ENCODE peak calls at places on chromosomes 11 and 22, in five cellular contexts. D is fibroblast of mammary gland, L is Peyer's patch, V is Kasumi-1, R is HTR-8/SVneo. K is an unnamed sample.

GRCh38 chr11:128174465-128175101 is 412.8 kb downstream of the ETS1 start:
- DNase-seq in L (no peak), R (peak), D (peak), V (no peak), K (no peak)

GRCh38 chr11:1153951-1154487 is 3.7 kb upstream of the MUC5AC start:
- DNase-seq in V (no peak), L (peak), D (peak), R (peak), K (peak)

GRCh38 chr11:9516113-9516512 is 55.3 kb downstream of the ZNF143 start:
- DNase-seq in V (no peak), L (peak), R (no peak), D (no peak), K (no peak)

GRCh38 chr11:66970808-66971442 is 4.2 kb upstream of the C11orf86 start:
- DNase-seq in V (peak), D (peak), L (peak), R (peak), K (no peak)

GRCh38 chr22:29121124-29121523 is 48.3 kb downstream of the KREMEN1 start:
- DNase-seq in R (no peak), V (no peak), L (no peak), D (peak), K (no peak)

GRCh38 chr22:42275970-42276369 is 5.5 kb upstream of the TCF20 start:
- DNase-seq in D (no peak), R (no peak), L (peak), V (no peak), K (no peak)

GRCh38 chr22:40817737-40818136 is 1.4 kb downstream of the SLC25A17 start:
- DNase-seq in D (no peak), R (no peak), V (no peak), L (no peak), K (no peak)

GRCh38 chr11:47184711-47185304 is 1.4 kb downstream of the PACSIN3 start:
- DNase-seq in R (no peak), V (no peak), D (no peak), L (no peak), K (peak)

GRCh38 chr11:69587454-69588081 is 53.4 kb upstream of the CCND1 start:
- DNase-seq in D (peak), V (no peak), R (peak), L (no peak), K (no peak)

GRCh38 chr11:45091563-45092392 is 54.7 kb upstream of the PRDM11 start:
- DNase-seq in V (no peak), D (peak), L (peak), R (no peak), K (no peak)

GRCh38 chr11:108805030-108805429 is 140.2 kb downstream of the DDX10 start:
- DNase-seq in V (no peak), R (no peak), L (no peak), D (no peak), K (no peak)

GRCh38 chr11:125224391-125225015 is 60.0 kb downstream of the PKNOX2 start:
- DNase-seq in R (peak), L (peak), V (no peak), D (peak), K (no peak)

GRCh38 chr11:103364687-103365086 is 255.5 kb downstream of the DYNC2H1 start:
- DNase-seq in V (no peak), L (no peak), R (no peak), D (peak), K (no peak)

GRCh38 chr11:65776710-65777141 is 4.0 kb downstream of the AP5B1 start:
- DNase-seq in V (no peak), R (no peak), D (no peak), L (peak), K (peak)

GRCh38 chr11:27610946-27611345 is 89.3 kb downstream of the BDNF start:
- DNase-seq in R (no peak), V (no peak), D (no peak), L (no peak), K (no peak)

GRCh38 chr11:61975638-61976419 is 8.4 kb upstream of the FTH1 start:
- DNase-seq in L (peak), V (no peak), D (no peak), R (no peak), K (no peak)

GRCh38 chr22:44085743-44086741 is 61.9 kb downstream of the PARVB start:
- DNase-seq in R (peak), L (peak), D (peak), V (peak), K (no peak)

GRCh38 chr11:67301313-67301921 is 1.9 kb upstream of the SSH3 start:
- DNase-seq in R (no peak), L (no peak), D (no peak), V (no peak), K (peak)

GRCh38 chr22:29093501-29093921 is 20.7 kb downstream of the KREMEN1 start:
- DNase-seq in L (no peak), V (no peak), R (no peak), D (peak), K (no peak)

GRCh38 chr22:31983911-31984661 is 39.8 kb downstream of the YWHAH start:
- DNase-seq in R (no peak), D (no peak), V (no peak), L (peak), K (no peak)

GRCh38 chr22:17786435-17787158 is 12.3 kb upstream of the BID start:
- DNase-seq in V (no peak), R (no peak), D (peak), L (peak), K (no peak)